ENCODE peak calls at places on chromosomes 5 and 9, in eight cellular contexts. S is stomach; M is adrenal gland; A is NCI-H2171 treated with DMSO at 0.1 percent for 48 hours; O is H4; D is activated CD4-positive, alpha-beta T cell treated with anti-CD3 and anti-CD28 coated beads, Interleukin-2, amount 10 ng/mL, durations not matched to agents 7 days and 5 days; E is fibroblast of pulmonary artery; K is GM23248. Y is an unnamed sample.

GRCh38 chr5:157271740-157272271 is 5.9 kb downstream of the CYFIP2 start:
- DNase-seq in K (no peak), E (no peak), S (peak), O (no peak), D (peak), M (no peak), A (no peak), Y (no peak)

GRCh38 chr9:114720296-114720695 is 38.3 kb upstream of the TEX48 start:
- DNase-seq in A (no peak), K (peak), M (no peak), O (no peak), D (no peak), S (no peak), E (no peak), Y (no peak)

GRCh38 chr5:124114911-124115310 is 602.9 kb downstream of the CSNK1G3 start:
- DNase-seq in A (no peak), O (no peak), S (no peak), D (no peak), K (no peak), E (no peak), M (no peak), Y (no peak)

GRCh38 chr9:72656021-72656420 is 134.6 kb downstream of the TMC1 start:
- DNase-seq in M (no peak), A (no peak), D (no peak), S (no peak), K (no peak), O (no peak), E (no peak), Y (no peak)

GRCh38 chr5:121164632-121165031 is 687.0 kb upstream of the FTMT start:
- DNase-seq in A (no peak), S (no peak), M (no peak), K (no peak), O (no peak), D (no peak), E (no peak), Y (no peak)

GRCh38 chr9:18795947-18796705 is 236.9 kb downstream of the SAXO1 start:
- DNase-seq in S (no peak), A (no peak), M (no peak), D (no peak), K (peak), E (peak), O (no peak), Y (peak)

GRCh38 chr5:107887181-107887580 is 216.4 kb upstream of the EFNA5 start:
- DNase-seq in A (no peak), M (no peak), K (no peak), S (no peak), D (no peak), E (no peak), O (no peak), Y (no peak)

GRCh38 chr5:95984287-95984938 is 22.8 kb upstream of the ELL2 start:
- DNase-seq in K (peak), M (no peak), O (no peak), D (no peak), A (no peak), E (no peak), S (no peak), Y (peak)

GRCh38 chr9:113638916-113639315 is 175.4 kb downstream of the RGS3 start:
- DNase-seq in M (peak), O (no peak), D (no peak), S (no peak), E (no peak), A (peak), K (no peak), Y (no peak)

GRCh38 chr9:136242908-136243525 is 2.6 kb downstream of the QSOX2 start:
- DNase-seq in E (peak), S (no peak), A (no peak), K (no peak), D (no peak), M (no peak), O (no peak), Y (no peak)

GRCh38 chr9:124040186-124040920 is 28.8 kb downstream of the LHX2 start:
- DNase-seq in S (no peak), O (no peak), K (peak), E (peak), D (no peak), A (no peak), M (no peak), Y (peak)

GRCh38 chr5:109946610-109947009 is 256.9 kb downstream of the MAN2A1 start:
- DNase-seq in M (no peak), K (no peak), S (no peak), O (no peak), A (no peak), E (no peak), D (no peak), Y (no peak)

GRCh38 chr9:36263662-36264061 is 5.4 kb upstream of the GNE start:
- DNase-seq in O (no peak), A (no peak), E (no peak), K (no peak), S (no peak), M (no peak), D (no peak), Y (no peak)

GRCh38 chr5:128920345-128921215 is 44.7 kb upstream of the SLC27A6 start:
- DNase-seq in E (peak), S (no peak), M (peak), O (peak), A (no peak), K (peak), D (no peak), Y (peak)

GRCh38 chr5:109754319-109754718 is 64.6 kb downstream of the MAN2A1 start:
- DNase-seq in E (no peak), A (no peak), M (no peak), S (no peak), D (no peak), K (no peak), O (no peak), Y (no peak)

GRCh38 chr5:124726631-124727362 is 19.6 kb downstream of the ZNF608 start:
- DNase-seq in K (no peak), S (no peak), M (no peak), O (no peak), E (no peak), D (no peak), A (no peak), Y (no peak)

GRCh38 chr5:176944276-176944675 is 45.1 kb upstream of the HK3 start:
- DNase-seq in K (no peak), O (no peak), S (no peak), M (no peak), E (no peak), D (no peak), A (no peak), Y (no peak)

GRCh38 chr9:124776952-124777645 is at the start of gene OLFML2A:
- DNase-seq in D (no peak), E (no peak), S (no peak), M (peak), A (peak), O (no peak), K (peak), Y (no peak)

GRCh38 chr5:172010278-172010677 is 3.8 kb upstream of the FBXW11 start:
- DNase-seq in O (peak), A (peak), K (peak), S (no peak), D (no peak), E (peak), M (no peak), Y (peak)

GRCh38 chr5:142426129-142426641 is 101.4 kb upstream of the SPRY4 start:
- DNase-seq in E (no peak), M (peak), A (peak), D (peak), K (peak), O (peak), S (peak), Y (peak)

GRCh38 chr9:3321186-3321585 is 204.6 kb downstream of the RFX3 start:
- DNase-seq in D (no peak), E (no peak), O (no peak), K (no peak), M (no peak), S (no peak), A (no peak), Y (no peak)

GRCh38 chr5:76145945-76146344 is 62.8 kb downstream of the SV2C start:
- DNase-seq in D (peak), A (no peak), S (no peak), E (no peak), M (no peak), K (peak), O (peak), Y (no peak)

GRCh38 chr9:93900971-93901861 is 53.9 kb downstream of the BARX1 start:
- DNase-seq in M (no peak), A (no peak), S (no peak), E (no peak), K (no peak), O (no peak), D (no peak), Y (no peak)

GRCh38 chr5:170076211-170076610 is 29.5 kb upstream of the FOXI1 start:
- DNase-seq in A (no peak), K (peak), S (no peak), M (no peak), D (no peak), E (no peak), O (no peak), Y (no peak)

GRCh38 chr9:109602987-109603386 is 104.9 kb upstream of the PTPN3 start:
- DNase-seq in O (no peak), A (no peak), K (peak), M (peak), E (peak), S (no peak), D (no peak), Y (no peak)

GRCh38 chr5:107564896-107565295 is 105.8 kb downstream of the EFNA5 start:
- DNase-seq in O (peak), D (no peak), S (no peak), A (no peak), E (peak), K (no peak), M (no peak), Y (no peak)

Y was measured in mesenchymal stem cell.